ENCODE peak calls at places on chromosomes 16 and 17, in four cellular contexts. Z is hepatocyte, J is activated T-cell treated with anti-CD3 and anti-CD28 coated beads for 24 hours, L is NCI-H774. W is an unnamed sample.
A peak's percentile ranks its signal among the peaks of the same experiment; 100 is the strongest.

GRCh38 chr17:65409381-65409780 is 152.1 kb downstream of the AXIN2 start:
- DNase-seq in J (no peak), Z (no peak), L (no peak), W (no peak)

GRCh38 chr16:8686031-8686621 is 11.7 kb downstream of the ABAT start:
- DNase-seq in J (no peak), L (no peak), Z (no peak), W (no peak)

GRCh38 chr17:73401911-73402310 is 90.1 kb upstream of the CDC42EP4 start:
- DNase-seq in L (no peak), Z (no peak), J (no peak), W (no peak)

GRCh38 chr16:2467301-2468141 is 3.6 kb upstream of the NTN3 start:
- DNase-seq in Z (peak; percentile 84), J (no peak), L (peak; percentile 53), W (peak; percentile 83)

GRCh38 chr16:85498607-85499006 is 114.5 kb upstream of the GSE1 start:
- DNase-seq in L (peak; percentile 21), Z (no peak), J (no peak), W (no peak)

GRCh38 chr16:20803561-20804214 is 2.6 kb downstream of the ERI2 start:
- DNase-seq in Z (no peak), L (no peak), J (no peak), W (no peak)

GRCh38 chr17:37405955-37406634 is 541 bp downstream of the ACACA start:
- DNase-seq in Z (no peak), L (no peak), J (no peak), W (no peak)

GRCh38 chr16:77183137-77183536 is 7.9 kb upstream of the MON1B start:
- DNase-seq in Z (no peak), L (no peak), J (no peak), W (no peak)

GRCh38 chr16:46629331-46629843 is 8.2 kb upstream of the SHCBP1 start:
- DNase-seq in Z (peak; percentile 24), J (no peak), L (peak; percentile 8), W (peak; percentile 27)

GRCh38 chr16:30585400-30586191 is at the start of gene ZNF785:
- DNase-seq in J (peak; percentile 91), Z (peak; percentile 97), L (peak; percentile 96), W (peak; percentile 98)

GRCh38 chr17:79029327-79030009 is 5.5 kb downstream of the C1QTNF1 start:
- DNase-seq in L (no peak), J (no peak), Z (no peak), W (no peak)

GRCh38 chr16:22814330-22815105 is 556 bp downstream of the HS3ST2 start:
- DNase-seq in L (no peak), Z (no peak), J (no peak), W (no peak)